ENCODE peak calls at places on chromosomes 2 and 18, in six cellular contexts. R, B, D, Y, U and H are unnamed samples.
A peak's percentile ranks its signal among the peaks of the same experiment; 100 is the strongest.

GRCh38 chr18:26863122-26863879 is 2.2 kb downstream of the AQP4 start:
- DNase-seq in R (no peak), B (no peak), D (no peak), Y (no peak), U (peak; percentile 93), H (peak; percentile 86)

GRCh38 chr2:169732075-169732474 is 1.6 kb upstream of the KLHL23 start:
- DNase-seq in R (no peak), B (no peak), D (no peak), Y (no peak), U (no peak), H (no peak)

GRCh38 chr2:117714110-117714509 is 100.4 kb upstream of the DDX18 start:
- DNase-seq in R (no peak), B (no peak), D (no peak), Y (no peak), U (no peak), H (no peak)

GRCh38 chr2:226740039-226740648 is 59.5 kb downstream of the IRS1 start:
- DNase-seq in R (no peak), B (no peak), D (no peak), Y (no peak), U (no peak), H (no peak)

GRCh38 chr2:63652063-63652985 is 63.6 kb downstream of the MDH1 start:
- DNase-seq in R (no peak), B (no peak), D (no peak), Y (no peak), U (no peak), H (no peak)

GRCh38 chr18:919078-919477 is 14.4 kb downstream of the ADCYAP1 start:
- DNase-seq in R (no peak), B (no peak), D (no peak), Y (no peak), U (no peak), H (no peak)

GRCh38 chr18:13502585-13502984 is 223.8 kb downstream of the FAM210A start:
- DNase-seq in R (no peak), B (no peak), D (no peak), Y (no peak), U (peak; percentile 84), H (no peak)

GRCh38 chr2:240578488-240578887 is 8.0 kb upstream of the CAPN10 start:
- DNase-seq in R (no peak), B (no peak), D (no peak), Y (no peak), U (no peak), H (no peak)

GRCh38 chr2:101427240-101427639 is 39.9 kb upstream of the CREG2 start:
- DNase-seq in R (no peak), B (no peak), D (no peak), Y (no peak), U (no peak), H (no peak)

GRCh38 chr2:36697424-36698066 is 1.0 kb downstream of the VIT start:
- DNase-seq in R (no peak), B (no peak), D (no peak), Y (no peak), U (no peak), H (no peak)

GRCh38 chr18:75216926-75217303 is 6.3 kb downstream of the TSHZ1 start:
- DNase-seq in R (no peak), B (no peak), D (no peak), Y (no peak), U (no peak), H (no peak)